ENCODE peak calls at places on chromosomes 12 and 14, in seven cellular contexts. I is stimulated activated CD8-positive, alpha-beta memory T cell treated with anti-CD3 and anti-CD28 coated beads, Interleukin-15, amount 100 ng/mL, for 1 hour; S is activated T-cell treated with anti-CD3 and anti-CD28 coated beads, Interleukin-2, amount 50 U/mL, for 48 hours; B is non-pigmented ciliary epithelial cell; E is KBM-7; M is H4; L is KG1. J is an unnamed sample.

GRCh38 chr12:100666588-100666987 is 93.1 kb downstream of the GAS2L3 start:
- DNase-seq in E (no peak), M (no peak), L (no peak), S (no peak), B (no peak), I (no peak), J (no peak)

GRCh38 chr14:68970096-68970612 is 8.9 kb downstream of the ACTN1 start:
- DNase-seq in S (no peak), E (no peak), M (no peak), B (no peak), L (no peak), I (no peak), J (no peak)

GRCh38 chr12:74021937-74022336 is 515.7 kb upstream of the ATXN7L3B start:
- DNase-seq in M (peak; percentile 76), B (peak; percentile 1), S (peak; percentile 26), I (no peak), E (peak; percentile 40), L (peak; percentile 14), J (peak; percentile 28)

GRCh38 chr12:17976202-17976601 is 113.8 kb downstream of the RERGL start:
- DNase-seq in L (no peak), I (no peak), E (no peak), B (no peak), M (no peak), S (no peak), J (no peak)

GRCh38 chr12:53938276-53939140 is at the start of gene HOXC13:
- DNase-seq in B (no peak), S (peak; percentile 73), M (peak; percentile 98), E (peak; percentile 42), I (no peak), L (no peak), J (no peak)

GRCh38 chr14:57533214-57533613 is 39.6 kb upstream of the CCDC198 start:
- DNase-seq in B (no peak), I (no peak), M (no peak), E (peak; percentile 4), L (no peak), S (no peak), J (peak; percentile 15)

GRCh38 chr14:64556526-64556925 is 6.8 kb downstream of the PPP1R36 start:
- DNase-seq in M (peak; percentile 71), E (no peak), S (no peak), L (no peak), B (no peak), I (no peak), J (no peak)

GRCh38 chr14:96249016-96249415 is 7.0 kb upstream of the BDKRB1 start:
- DNase-seq in L (peak; percentile 7), B (no peak), E (no peak), I (no peak), M (peak; percentile 64), S (no peak), J (no peak)

GRCh38 chr14:61197416-61197815 is 83.7 kb downstream of the TMEM30B start:
- DNase-seq in L (no peak), S (no peak), I (no peak), E (no peak), B (no peak), M (no peak), J (no peak)

GRCh38 chr12:124681779-124682391 is 114.5 kb upstream of the NCOR2 start:
- DNase-seq in B (no peak), S (no peak), L (no peak), E (no peak), M (peak; percentile 66), I (no peak), J (no peak)

GRCh38 chr12:24198070-24198469 is 248.6 kb upstream of the SOX5 start:
- DNase-seq in S (no peak), E (no peak), I (no peak), L (no peak), B (peak; percentile 35), M (no peak), J (no peak)

J was measured in stimulated activated naive CD8-positive, alpha-beta T cell treated with anti-CD3 and anti-CD28 coated beads, Interleukin-15, Interleukin-2, amounts not matched to agents 100 U/mL and 50 U/mL, for 24 hours.